ENCODE peak calls at places on chromosomes 5 and 9, in five cellular contexts. D is NCI-H1105 treated with DMSO at 0.1 percent for 48 hours, Z is suprapubic skin, U is hepatic stellate cell, E is ACHN. S is an unnamed sample.

GRCh38 chr5:84383816-84384603 is 670 bp downstream of the EDIL3 start:
- DNase-seq in E (peak; percentile 64), Z (no peak), D (peak; percentile 35), U (peak; percentile 34), S (peak; percentile 13)

GRCh38 chr5:77133061-77133758 is 46.1 kb upstream of the ZBED3 start:
- DNase-seq in E (peak; percentile 88), Z (peak; percentile 85), U (peak; percentile 67), D (no peak), S (peak; percentile 67)

GRCh38 chr5:143355710-143356109 is 47.8 kb downstream of the NR3C1 start:
- DNase-seq in E (peak; percentile 84), U (peak; percentile 51), D (peak; percentile 73), Z (peak; percentile 84), S (peak; percentile 62)

GRCh38 chr5:172931001-172931536 is 28.2 kb upstream of the RPL26L1 start:
- DNase-seq in D (no peak), E (peak; percentile 96), U (peak; percentile 88), Z (no peak), S (peak; percentile 70)

GRCh38 chr5:136210259-136210658 is 17.3 kb upstream of the SMIM32 start:
- DNase-seq in U (no peak), D (no peak), E (no peak), Z (no peak), S (no peak)

GRCh38 chr5:922745-923472 is 30.2 kb downstream of the TRIP13 start:
- DNase-seq in D (no peak), U (no peak), Z (no peak), E (no peak), S (no peak)

GRCh38 chr5:107263387-107264003 is 407.2 kb downstream of the EFNA5 start:
- DNase-seq in U (no peak), E (no peak), Z (no peak), D (no peak), S (no peak)

GRCh38 chr5:124399426-124399961 is 346.9 kb downstream of the ZNF608 start:
- DNase-seq in D (no peak), U (no peak), E (no peak), Z (no peak), S (no peak)

GRCh38 chr5:172414618-172415599 is 39.4 kb downstream of the SH3PXD2B start:
- DNase-seq in D (no peak), Z (no peak), U (no peak), E (peak; percentile 25), S (peak; percentile 30)

GRCh38 chr9:32672478-32672877 is 37.0 kb upstream of the TAF1L start:
- DNase-seq in Z (no peak), D (no peak), E (no peak), U (peak; percentile 27), S (peak; percentile 2)

GRCh38 chr5:154430466-154430865 is 15.3 kb upstream of the SAP30L start:
- DNase-seq in Z (no peak), U (no peak), D (no peak), E (no peak), S (no peak)

GRCh38 chr5:142810891-142811290 is 40.7 kb downstream of the ARHGAP26 start:
- DNase-seq in D (no peak), Z (no peak), E (no peak), U (no peak), S (no peak)

GRCh38 chr9:134951461-134951860 is 33.7 kb upstream of the FCN1 start:
- DNase-seq in E (no peak), U (no peak), D (no peak), Z (peak; percentile 56), S (no peak)

GRCh38 chr5:178422400-178422775 is 167.8 kb downstream of the COL23A1 start:
- DNase-seq in U (no peak), E (no peak), D (no peak), Z (peak; percentile 71), S (no peak)

GRCh38 chr9:16828335-16829281 is 41.9 kb downstream of the BNC2 start:
- DNase-seq in E (peak; percentile 47), U (peak; percentile 39), D (no peak), Z (peak; percentile 81), S (no peak)

GRCh38 chr9:69168709-69169217 is 5.3 kb upstream of the TJP2 start:
- DNase-seq in U (no peak), E (no peak), D (peak; percentile 38), Z (no peak), S (no peak)

GRCh38 chr5:95788493-95788892 is 34.0 kb downstream of the GLRX start:
- DNase-seq in U (no peak), E (no peak), Z (no peak), D (no peak), S (no peak)

GRCh38 chr5:147481376-147481775 is 28.5 kb downstream of the DPYSL3 start:
- DNase-seq in D (no peak), E (no peak), Z (no peak), U (no peak), S (no peak)

GRCh38 chr5:20523099-20523498 is 535.1 kb upstream of the CDH18 start:
- DNase-seq in Z (no peak), D (no peak), U (no peak), E (no peak), S (no peak)

GRCh38 chr9:99680191-99680590 is 141.5 kb upstream of the NR4A3 start:
- DNase-seq in U (peak; percentile 21), D (no peak), Z (no peak), E (no peak), S (no peak)

GRCh38 chr5:102974177-102974576 is 145.8 kb downstream of the GIN1 start:
- DNase-seq in U (no peak), Z (no peak), E (no peak), D (no peak), S (no peak)

GRCh38 chr5:20974423-20974822 is 986.4 kb upstream of the CDH18 start:
- DNase-seq in E (no peak), Z (no peak), D (peak; percentile 86), U (no peak), S (no peak)

GRCh38 chr9:86022687-86023266 is 76.6 kb downstream of the GOLM1 start:
- DNase-seq in Z (no peak), U (no peak), D (no peak), E (no peak), S (no peak)

GRCh38 chr9:81394816-81395215 is 294.5 kb downstream of the TLE1 start:
- DNase-seq in Z (no peak), U (no peak), E (no peak), D (no peak), S (no peak)

S was measured in H54.